ENCODE peak calls at places on chromosomes 12 and 14, in four cellular contexts. One of them, this sample, is unnamed.

GRCh38 chr12:6830286-6830892 is 2.2 kb downstream of the P3H3 start:
- DNase-seq in astrocyte of the cerebellum: no peak
- DNase-seq in choroid plexus epithelial cell: no peak
- DNase-seq in AG20443: no peak
- DNase-seq in this sample: no peak

GRCh38 chr14:102277874-102278630 is 26.9 kb downstream of the MOK start:
- DNase-seq in choroid plexus epithelial cell: no peak
- DNase-seq in AG20443: no peak
- DNase-seq in astrocyte of the cerebellum: no peak
- DNase-seq in this sample: no peak

GRCh38 chr12:66919466-66919865 is 240.6 kb upstream of the GRIP1 start:
- DNase-seq in astrocyte of the cerebellum: no peak
- DNase-seq in AG20443: no peak
- DNase-seq in choroid plexus epithelial cell: no peak
- DNase-seq in this sample: no peak

GRCh38 chr14:61476737-61477410 is 155.5 kb downstream of the PRKCH start:
- DNase-seq in AG20443: peak
- DNase-seq in choroid plexus epithelial cell: peak
- DNase-seq in astrocyte of the cerebellum: peak
- DNase-seq in this sample: peak

GRCh38 chr12:9745191-9745590 is 12.3 kb upstream of the CLECL1 start:
- DNase-seq in choroid plexus epithelial cell: no peak
- DNase-seq in astrocyte of the cerebellum: no peak
- DNase-seq in AG20443: no peak
- DNase-seq in this sample: no peak

GRCh38 chr14:105086833-105087307 is 21.6 kb upstream of the GPR132 start:
- DNase-seq in choroid plexus epithelial cell: peak
- DNase-seq in AG20443: peak
- DNase-seq in astrocyte of the cerebellum: no peak
- DNase-seq in this sample: peak

GRCh38 chr14:94681300-94682060 is 69.3 kb downstream of the SERPINA3 start:
- DNase-seq in choroid plexus epithelial cell: peak
- DNase-seq in astrocyte of the cerebellum: no peak
- DNase-seq in AG20443: peak
- DNase-seq in this sample: peak

GRCh38 chr12:104863549-104863948 is 94.5 kb downstream of the SLC41A2 start:
- DNase-seq in AG20443: peak
- DNase-seq in astrocyte of the cerebellum: no peak
- DNase-seq in choroid plexus epithelial cell: no peak
- DNase-seq in this sample: peak

GRCh38 chr12:750356-751191 is 1.8 kb upstream of the WNK1 start:
- DNase-seq in astrocyte of the cerebellum: no peak
- DNase-seq in choroid plexus epithelial cell: no peak
- DNase-seq in AG20443: no peak
- DNase-seq in this sample: no peak

GRCh38 chr14:102442241-102443211 is 67.0 kb downstream of the ANKRD9 start:
- DNase-seq in astrocyte of the cerebellum: no peak
- DNase-seq in choroid plexus epithelial cell: no peak
- DNase-seq in AG20443: no peak
- DNase-seq in this sample: no peak

GRCh38 chr12:13075114-13075471 is 28.4 kb downstream of the GSG1 start:
- DNase-seq in astrocyte of the cerebellum: no peak
- DNase-seq in choroid plexus epithelial cell: peak
- DNase-seq in AG20443: peak
- DNase-seq in this sample: peak

GRCh38 chr14:23865502-23865901 is 88.1 kb upstream of the DHRS4 start:
- DNase-seq in AG20443: no peak
- DNase-seq in astrocyte of the cerebellum: no peak
- DNase-seq in choroid plexus epithelial cell: no peak
- DNase-seq in this sample: no peak

This sample was measured in amniotic epithelial cell.